ENCODE peak calls at places on chromosomes 13 and 19, in eight cellular contexts. One of them, this sample, is unnamed.

GRCh38 chr19:50932018-50932689 is 20.7 kb downstream of the KLK5 start:
- DNase-seq in SK-N-SH: no peak
- DNase-seq in sigmoid colon: no peak
- DNase-seq in stomach: no peak
- DNase-seq in HL-60: no peak
- DNase-seq in GM12892: no peak
- DNase-seq in GM12891: no peak
- DNase-seq in HCT116: peak
- DNase-seq in this sample: no peak

GRCh38 chr13:98442391-98443230 is 134.3 kb downstream of the STK24 start:
- DNase-seq in HCT116: no peak
- DNase-seq in stomach: no peak
- DNase-seq in GM12892: no peak
- DNase-seq in GM12891: no peak
- DNase-seq in SK-N-SH: no peak
- DNase-seq in sigmoid colon: no peak
- DNase-seq in HL-60: no peak
- DNase-seq in this sample: no peak

GRCh38 chr19:2337329-2337707 is 8.8 kb downstream of the SPPL2B start:
- DNase-seq in stomach: no peak
- DNase-seq in HCT116: no peak
- DNase-seq in GM12891: no peak
- DNase-seq in GM12892: no peak
- DNase-seq in SK-N-SH: peak
- DNase-seq in sigmoid colon: no peak
- DNase-seq in HL-60: no peak
- DNase-seq in this sample: no peak

GRCh38 chr19:48332662-48333466 is 7.5 kb downstream of the EMP3 start:
- DNase-seq in GM12892: peak
- DNase-seq in SK-N-SH: peak
- DNase-seq in GM12891: peak
- DNase-seq in HL-60: peak
- DNase-seq in stomach: peak
- DNase-seq in sigmoid colon: peak
- DNase-seq in HCT116: peak
- DNase-seq in this sample: peak

GRCh38 chr13:76383671-76384461 is 502.3 kb downstream of the KCTD12 start:
- DNase-seq in HCT116: no peak
- DNase-seq in HL-60: no peak
- DNase-seq in SK-N-SH: peak
- DNase-seq in GM12892: no peak
- DNase-seq in sigmoid colon: peak
- DNase-seq in stomach: no peak
- DNase-seq in GM12891: no peak
- DNase-seq in this sample: peak

GRCh38 chr13:102309110-102309509 is 92.7 kb downstream of the FGF14 start:
- DNase-seq in SK-N-SH: no peak
- DNase-seq in HL-60: no peak
- DNase-seq in stomach: no peak
- DNase-seq in GM12891: no peak
- DNase-seq in HCT116: no peak
- DNase-seq in sigmoid colon: no peak
- DNase-seq in GM12892: no peak
- DNase-seq in this sample: peak

GRCh38 chr13:94716016-94716415 is 3.7 kb upstream of the SOX21 start:
- DNase-seq in GM12892: no peak
- DNase-seq in HL-60: no peak
- DNase-seq in sigmoid colon: no peak
- DNase-seq in GM12891: no peak
- DNase-seq in HCT116: no peak
- DNase-seq in stomach: no peak
- DNase-seq in SK-N-SH: no peak
- DNase-seq in this sample: no peak

GRCh38 chr13:90055121-90055520 is 1292.4 kb upstream of the MIR17HG start:
- DNase-seq in sigmoid colon: no peak
- DNase-seq in HL-60: no peak
- DNase-seq in GM12891: no peak
- DNase-seq in HCT116: peak
- DNase-seq in SK-N-SH: no peak
- DNase-seq in GM12892: no peak
- DNase-seq in stomach: no peak
- DNase-seq in this sample: no peak

GRCh38 chr13:100361504-100361903 is 227.1 kb downstream of the GGACT start:
- DNase-seq in GM12892: no peak
- DNase-seq in HCT116: no peak
- DNase-seq in GM12891: no peak
- DNase-seq in HL-60: no peak
- DNase-seq in stomach: no peak
- DNase-seq in sigmoid colon: no peak
- DNase-seq in SK-N-SH: no peak
- DNase-seq in this sample: no peak

DNA sequence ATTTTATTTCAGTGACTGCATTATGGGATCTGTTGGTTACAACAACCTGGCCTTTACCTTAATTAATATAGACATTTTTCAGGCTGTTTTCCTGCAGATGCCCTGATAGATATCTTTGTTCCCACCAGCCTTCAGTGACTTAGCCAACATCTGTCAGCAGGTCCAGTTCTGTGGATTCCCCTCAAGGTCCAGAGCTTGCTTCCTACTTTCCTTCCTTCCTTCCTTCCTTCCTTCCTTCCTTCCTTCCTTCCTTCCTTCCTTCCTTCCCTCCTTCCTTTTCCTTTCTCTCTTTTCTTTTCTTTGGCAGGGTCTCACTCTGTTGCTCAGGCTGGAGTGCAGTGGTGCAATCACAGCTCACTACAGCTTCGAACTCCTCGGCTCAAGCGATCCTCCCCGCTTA is 14.4 kb upstream of the CYP2B6 start:
- DNase-seq in SK-N-SH: no peak
- DNase-seq in stomach: no peak
- DNase-seq in GM12891: no peak
- DNase-seq in HCT116: no peak
- DNase-seq in HL-60: no peak
- DNase-seq in sigmoid colon: no peak
- DNase-seq in GM12892: no peak
- DNase-seq in this sample: no peak
- TF ChIP-seq POLR2AphosphoS5 in SK-N-SH: no peak
- TF ChIP-seq POLR2AphosphoS5 in stomach: no peak
- TF ChIP-seq POLR2AphosphoS5 in GM12891: no peak
- TF ChIP-seq POLR2AphosphoS5 in HCT116: no peak
- TF ChIP-seq POLR2AphosphoS5 in HL-60: no peak
- TF ChIP-seq POLR2AphosphoS5 in sigmoid colon: no peak
- TF ChIP-seq POLR2AphosphoS5 in GM12892: no peak
- TF ChIP-seq POLR2AphosphoS5 in this sample: no peak

DNA sequence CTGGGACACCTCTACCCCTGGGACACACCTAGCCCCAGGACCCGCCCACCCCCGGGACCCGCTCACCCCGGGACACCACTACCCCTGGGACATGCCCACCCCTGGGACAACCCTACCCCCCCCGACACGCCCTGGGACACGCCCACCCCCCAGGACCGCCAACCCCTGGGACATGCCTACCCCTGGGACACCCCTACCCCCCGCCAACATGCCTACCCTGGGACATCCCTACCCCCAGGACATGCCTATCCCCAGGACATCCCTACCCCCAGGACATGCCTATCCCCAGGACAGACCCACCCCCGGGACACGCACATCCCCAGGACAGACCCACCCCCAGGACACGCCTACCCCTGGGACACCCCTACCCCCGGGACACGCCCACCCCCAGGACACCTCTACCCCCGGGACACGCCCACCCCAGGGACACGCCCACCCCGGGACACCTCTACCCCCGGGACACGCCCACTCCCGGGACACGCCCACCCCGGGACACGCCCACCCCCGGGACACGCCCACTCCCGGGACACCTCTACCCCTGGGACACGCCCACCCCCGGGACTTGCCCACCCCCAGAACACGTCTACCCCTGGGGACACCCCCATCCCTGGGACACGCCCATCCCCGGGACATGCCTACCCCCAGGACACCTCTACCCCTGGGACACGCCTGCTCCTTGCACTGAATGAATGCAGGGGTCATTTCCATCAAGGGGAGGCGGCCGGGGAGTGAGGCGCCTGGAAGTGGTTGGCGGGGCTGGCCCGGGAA is 32.3 kb downstream of the ADPRHL1 start:
- DNase-seq in GM12891: peak
- DNase-seq in stomach: no peak
- DNase-seq in sigmoid colon: no peak
- DNase-seq in GM12892: no peak
- DNase-seq in HCT116: no peak
- DNase-seq in HL-60: no peak
- DNase-seq in SK-N-SH: peak
- DNase-seq in this sample: no peak
- TF ChIP-seq POLR2AphosphoS5 in GM12891: no peak
- TF ChIP-seq POLR2AphosphoS5 in stomach: no peak
- TF ChIP-seq POLR2AphosphoS5 in sigmoid colon: no peak
- TF ChIP-seq POLR2AphosphoS5 in GM12892: no peak
- TF ChIP-seq POLR2AphosphoS5 in HCT116: no peak
- TF ChIP-seq POLR2AphosphoS5 in HL-60: no peak
- TF ChIP-seq POLR2AphosphoS5 in SK-N-SH: no peak
- TF ChIP-seq POLR2AphosphoS5 in this sample: no peak

GRCh38 chr19:23560051-23560450 is 127.0 kb downstream of the ZNF675 start:
- DNase-seq in HL-60: no peak
- DNase-seq in GM12891: no peak
- DNase-seq in HCT116: no peak
- DNase-seq in SK-N-SH: no peak
- DNase-seq in stomach: no peak
- DNase-seq in sigmoid colon: no peak
- DNase-seq in GM12892: no peak
- DNase-seq in this sample: no peak
- TF ChIP-seq POLR2AphosphoS5 in HL-60: no peak
- TF ChIP-seq POLR2AphosphoS5 in GM12891: no peak
- TF ChIP-seq POLR2AphosphoS5 in HCT116: no peak
- TF ChIP-seq POLR2AphosphoS5 in SK-N-SH: no peak
- TF ChIP-seq POLR2AphosphoS5 in stomach: no peak
- TF ChIP-seq POLR2AphosphoS5 in sigmoid colon: no peak
- TF ChIP-seq POLR2AphosphoS5 in GM12892: no peak
- TF ChIP-seq POLR2AphosphoS5 in this sample: no peak

GRCh38 chr19:11347546-11347945 is 1.2 kb downstream of the CCDC159 start:
- DNase-seq in sigmoid colon: no peak
- DNase-seq in SK-N-SH: no peak
- DNase-seq in GM12892: no peak
- DNase-seq in HL-60: no peak
- DNase-seq in HCT116: no peak
- DNase-seq in stomach: no peak
- DNase-seq in GM12891: no peak
- DNase-seq in this sample: no peak

GRCh38 chr19:11342429-11342828 is 3.0 kb upstream of the RAB3D start:
- DNase-seq in SK-N-SH: no peak
- DNase-seq in sigmoid colon: no peak
- DNase-seq in GM12892: no peak
- DNase-seq in HCT116: no peak
- DNase-seq in stomach: no peak
- DNase-seq in HL-60: no peak
- DNase-seq in GM12891: no peak
- DNase-seq in this sample: no peak

GRCh38 chr19:11349171-11349570 is 2.9 kb downstream of the CCDC159 start:
- DNase-seq in GM12891: no peak
- DNase-seq in HL-60: no peak
- DNase-seq in GM12892: no peak
- DNase-seq in sigmoid colon: no peak
- DNase-seq in SK-N-SH: no peak
- DNase-seq in HCT116: no peak
- DNase-seq in stomach: no peak
- DNase-seq in this sample: no peak

GRCh38 chr19:11345122-11345752 is 831 bp downstream of the TMEM205 start:
- DNase-seq in stomach: no peak
- DNase-seq in HCT116: no peak
- DNase-seq in HL-60: no peak
- DNase-seq in SK-N-SH: peak
- DNase-seq in GM12891: no peak
- DNase-seq in sigmoid colon: no peak
- DNase-seq in GM12892: no peak
- DNase-seq in this sample: no peak

DNA sequence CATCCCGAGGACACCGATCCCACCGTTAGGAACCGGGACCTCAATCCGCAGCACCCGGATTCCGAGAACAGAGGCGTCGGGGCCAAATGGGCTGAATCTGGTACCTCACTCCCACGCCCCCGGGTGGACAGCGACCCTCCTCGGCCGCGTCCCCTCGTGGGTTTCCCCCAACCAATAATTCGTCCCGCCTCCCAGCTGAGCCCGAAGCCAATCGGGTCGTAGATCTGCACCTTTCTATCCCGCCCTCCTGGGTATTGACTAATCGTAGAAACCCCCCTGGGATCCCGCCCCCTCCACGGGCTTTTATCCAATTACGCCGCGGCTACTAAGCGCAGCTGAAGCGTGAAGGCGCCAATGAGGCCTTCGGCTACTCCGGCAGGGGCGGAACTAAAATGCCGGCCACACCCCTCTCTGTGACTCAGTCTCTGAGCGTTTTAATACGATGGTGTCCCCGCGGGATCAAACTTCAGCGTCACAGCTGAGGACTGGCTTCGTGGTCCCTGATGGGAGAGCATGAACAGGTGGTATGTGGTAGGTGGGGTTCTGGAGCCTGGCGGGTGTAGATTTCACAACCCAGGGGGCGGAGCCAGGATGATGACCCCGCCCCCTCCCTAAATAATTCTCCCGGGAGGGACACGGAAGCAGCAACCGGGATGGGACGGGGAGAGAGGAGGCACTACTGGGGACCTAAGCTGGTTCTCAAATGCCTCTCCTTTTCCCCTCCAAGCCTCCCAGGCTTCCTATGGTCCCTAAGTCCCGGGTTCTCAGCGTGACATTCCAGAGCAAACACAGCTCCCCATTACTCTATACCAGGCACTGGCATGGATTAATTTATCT is at the start of the genes CCDC159 and TMEM205:
- DNase-seq in stomach: peak
- DNase-seq in SK-N-SH: peak
- DNase-seq in GM12892: peak
- DNase-seq in HCT116: peak
- DNase-seq in HL-60: peak
- DNase-seq in GM12891: peak
- DNase-seq in sigmoid colon: peak
- DNase-seq in this sample: peak
- TF ChIP-seq POLR2AphosphoS5 in stomach: peak
- TF ChIP-seq POLR2AphosphoS5 in SK-N-SH: peak
- TF ChIP-seq POLR2AphosphoS5 in GM12892: peak
- TF ChIP-seq POLR2AphosphoS5 in HCT116: peak
- TF ChIP-seq POLR2AphosphoS5 in HL-60: no peak
- TF ChIP-seq POLR2AphosphoS5 in GM12891: peak
- TF ChIP-seq POLR2AphosphoS5 in sigmoid colon: peak
- TF ChIP-seq POLR2AphosphoS5 in this sample: peak

This sample was measured in upper lobe of left lung.